ENCODE peak calls at places on chromosomes 11 and 22, in five cellular contexts. One of them, this sample, is unnamed.

GRCh38 chr11:108866781-108867180 is 201.9 kb downstream of the DDX10 start:
- DNase-seq in K562: no peak
- DNase-seq in Panc1: no peak
- DNase-seq in GM23338: no peak
- DNase-seq in HCT116: no peak
- DNase-seq in this sample: no peak

GRCh38 chr22:48574776-48575566 is 1252.7 kb downstream of the BRD1 start:
- DNase-seq in Panc1: no peak
- DNase-seq in GM23338: peak; percentile 66
- DNase-seq in HCT116: no peak
- DNase-seq in K562: no peak
- DNase-seq in this sample: peak; percentile 10

GRCh38 chr22:38205261-38206128 is 3.7 kb downstream of the MAFF start:
- DNase-seq in HCT116: no peak
- DNase-seq in GM23338: no peak
- DNase-seq in Panc1: no peak
- DNase-seq in K562: no peak
- DNase-seq in this sample: no peak

GRCh38 chr22:23898006-23898974 is 4.1 kb downstream of the MIF start:
- DNase-seq in GM23338: no peak
- DNase-seq in HCT116: no peak
- DNase-seq in K562: no peak
- DNase-seq in Panc1: no peak
- DNase-seq in this sample: peak; percentile 37

GRCh38 chr11:114257621-114258558 is 38.3 kb upstream of the NNMT start:
- DNase-seq in K562: no peak
- DNase-seq in GM23338: peak; percentile 33
- DNase-seq in Panc1: no peak
- DNase-seq in HCT116: no peak
- DNase-seq in this sample: no peak

GRCh38 chr11:126416542-126417090 is 61.1 kb downstream of the ST3GAL4 start:
- DNase-seq in HCT116: no peak
- DNase-seq in GM23338: peak; percentile 91
- DNase-seq in K562: no peak
- DNase-seq in Panc1: no peak
- DNase-seq in this sample: no peak

GRCh38 chr11:117830674-117831351 is 6.3 kb upstream of the FXYD2 start:
- DNase-seq in K562: no peak
- DNase-seq in GM23338: no peak
- DNase-seq in Panc1: no peak
- DNase-seq in HCT116: no peak
- DNase-seq in this sample: no peak

GRCh38 chr11:109696191-109696897 is 274.4 kb downstream of the C11orf87 start:
- DNase-seq in K562: no peak
- DNase-seq in Panc1: no peak
- DNase-seq in HCT116: peak; percentile 31
- DNase-seq in GM23338: no peak
- DNase-seq in this sample: no peak

GRCh38 chr11:27464155-27464759 is 8.3 kb downstream of the LGR4 start:
- DNase-seq in K562: no peak
- DNase-seq in Panc1: no peak
- DNase-seq in GM23338: peak; percentile 55
- DNase-seq in HCT116: no peak
- DNase-seq in this sample: no peak

GRCh38 chr11:132054822-132055221 is 684.4 kb downstream of the NTM start:
- DNase-seq in HCT116: no peak
- DNase-seq in Panc1: no peak
- DNase-seq in GM23338: no peak
- DNase-seq in K562: no peak
- DNase-seq in this sample: no peak

GRCh38 chr11:60194511-60194910 is 11.6 kb upstream of the MS4A6A start:
- DNase-seq in Panc1: no peak
- DNase-seq in GM23338: no peak
- DNase-seq in K562: no peak
- DNase-seq in HCT116: no peak
- DNase-seq in this sample: no peak

GRCh38 chr11:128493570-128493965 is 93.8 kb downstream of the ETS1 start:
- DNase-seq in K562: no peak
- DNase-seq in HCT116: no peak
- DNase-seq in GM23338: no peak
- DNase-seq in Panc1: no peak
- DNase-seq in this sample: no peak

GRCh38 chr11:35122308-35122707 is 16.7 kb upstream of the CD44 start:
- DNase-seq in GM23338: no peak
- DNase-seq in K562: no peak
- DNase-seq in Panc1: no peak
- DNase-seq in HCT116: no peak
- DNase-seq in this sample: no peak

GRCh38 chr11:118373263-118373662 is 13.9 kb downstream of the UBE4A start:
- DNase-seq in K562: no peak
- DNase-seq in HCT116: no peak
- DNase-seq in Panc1: no peak
- DNase-seq in GM23338: no peak
- DNase-seq in this sample: no peak

GRCh38 chr11:94558468-94558867 is 8.7 kb upstream of the PIWIL4 start:
- DNase-seq in Panc1: no peak
- DNase-seq in K562: no peak
- DNase-seq in HCT116: no peak
- DNase-seq in GM23338: no peak
- DNase-seq in this sample: no peak

GRCh38 chr22:48394787-48395620 is 1432.7 kb downstream of the BRD1 start:
- DNase-seq in GM23338: no peak
- DNase-seq in K562: no peak
- DNase-seq in Panc1: no peak
- DNase-seq in HCT116: no peak
- DNase-seq in this sample: no peak

GRCh38 chr11:33835143-33835878 is 56.6 kb downstream of the LMO2 start:
- DNase-seq in Panc1: no peak
- DNase-seq in GM23338: no peak
- DNase-seq in K562: no peak
- DNase-seq in HCT116: peak; percentile 48
- DNase-seq in this sample: peak; percentile 16

GRCh38 chr11:19561011-19561410 is 151.6 kb upstream of the NAV2 start:
- DNase-seq in K562: no peak
- DNase-seq in Panc1: no peak
- DNase-seq in GM23338: no peak
- DNase-seq in HCT116: no peak
- DNase-seq in this sample: no peak

GRCh38 chr11:2214527-2215229 is 43.1 kb upstream of the TH start:
- DNase-seq in Panc1: no peak
- DNase-seq in HCT116: no peak
- DNase-seq in K562: no peak
- DNase-seq in GM23338: no peak
- DNase-seq in this sample: no peak

GRCh38 chr22:30634477-30635233 is 926 bp upstream of the SLC35E4 start:
- DNase-seq in Panc1: peak; percentile 73
- DNase-seq in GM23338: peak; percentile 91
- DNase-seq in HCT116: peak; percentile 73
- DNase-seq in K562: peak; percentile 68
- DNase-seq in this sample: peak; percentile 68

GRCh38 chr22:30636226-30637077 is 871 bp downstream of the SLC35E4 start:
- DNase-seq in GM23338: peak; percentile 47
- DNase-seq in Panc1: no peak
- DNase-seq in K562: no peak
- DNase-seq in HCT116: no peak
- DNase-seq in this sample: no peak

GRCh38 chr22:30637701-30638114 is 2.1 kb downstream of the SLC35E4 start:
- DNase-seq in HCT116: no peak
- DNase-seq in Panc1: no peak
- DNase-seq in K562: no peak
- DNase-seq in GM23338: no peak
- DNase-seq in this sample: no peak

GRCh38 chr22:30640361-30640760 is 4.8 kb downstream of the SLC35E4 start:
- DNase-seq in HCT116: no peak
- DNase-seq in Panc1: no peak
- DNase-seq in GM23338: no peak
- DNase-seq in K562: no peak
- DNase-seq in this sample: no peak

DNA sequence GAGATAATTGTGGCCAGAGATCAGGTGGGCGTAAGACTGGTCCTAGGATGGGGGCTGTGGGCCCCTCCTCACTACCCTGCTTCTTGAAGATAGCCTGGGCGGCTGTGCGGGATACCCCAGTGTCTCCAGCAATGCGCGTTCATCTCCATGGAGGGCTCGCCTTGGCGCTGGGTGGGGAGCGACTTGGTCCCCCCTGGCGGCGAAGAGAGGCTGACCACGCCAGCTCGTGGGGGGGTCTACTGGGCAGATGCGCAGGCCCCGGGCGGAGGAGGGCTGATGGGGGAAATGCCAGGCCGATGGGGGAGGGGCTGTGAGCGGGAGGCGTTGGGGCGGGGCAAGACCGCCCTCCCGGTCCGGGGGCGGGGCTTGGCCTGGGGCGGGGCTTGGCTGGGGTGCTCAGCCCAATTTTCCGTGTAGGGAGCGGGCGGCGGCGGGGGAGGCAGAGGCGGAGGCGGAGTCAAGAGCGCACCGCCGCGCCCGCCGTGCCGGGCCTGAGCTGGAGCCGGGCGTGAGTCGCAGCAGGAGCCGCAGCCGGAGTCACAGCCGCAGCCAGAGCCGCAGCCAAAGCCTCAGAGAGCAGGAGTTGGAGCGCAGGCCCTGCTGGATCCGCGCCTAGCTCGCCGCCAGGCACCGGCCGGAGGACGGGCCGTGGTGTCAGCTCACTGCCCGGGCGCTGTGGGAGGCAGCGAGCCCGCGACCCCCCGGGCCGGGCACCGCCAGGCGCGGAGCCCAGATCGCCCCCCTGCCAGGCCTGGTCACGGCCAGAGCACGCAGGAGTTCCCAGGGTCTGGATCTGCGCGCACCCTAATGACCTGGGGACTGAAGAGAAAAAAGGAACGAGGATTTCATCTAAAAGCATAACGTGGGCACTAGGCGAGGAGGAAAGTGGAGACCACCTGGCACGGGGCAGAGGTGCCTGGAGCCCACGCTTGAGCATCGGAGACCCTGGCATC is at the start of gene SLC35E4:
- DNase-seq in GM23338: peak; percentile 94
- DNase-seq in HCT116: peak; percentile 60
- DNase-seq in K562: peak; percentile 94
- DNase-seq in Panc1: no peak
- DNase-seq in this sample: peak; percentile 69
- TF ChIP-seq CTCF in GM23338: peak; percentile 44
- TF ChIP-seq CTCF in HCT116: no peak
- TF ChIP-seq CTCF in K562: peak; percentile 27
- TF ChIP-seq CTCF in Panc1: no peak
- TF ChIP-seq CTCF in this sample: no peak

GRCh38 chr11:65870307-65870658 is 2.3 kb downstream of the EFEMP2 start:
- DNase-seq in K562: no peak
- DNase-seq in GM23338: no peak
- DNase-seq in HCT116: no peak
- DNase-seq in Panc1: no peak
- DNase-seq in this sample: no peak
- TF ChIP-seq POLR2AphosphoS5 in K562: no peak
- TF ChIP-seq POLR2AphosphoS5 in GM23338: no peak
- TF ChIP-seq POLR2AphosphoS5 in HCT116: no peak
- TF ChIP-seq POLR2AphosphoS5 in Panc1: no peak
- TF ChIP-seq POLR2AphosphoS5 in this sample: no peak

GRCh38 chr11:115452245-115452644 is 52.0 kb downstream of the CADM1 start:
- DNase-seq in Panc1: no peak
- DNase-seq in K562: no peak
- DNase-seq in HCT116: no peak
- DNase-seq in GM23338: no peak
- DNase-seq in this sample: no peak
- TF ChIP-seq REST in Panc1: no peak
- TF ChIP-seq REST in K562: no peak
- TF ChIP-seq REST in HCT116: no peak
- TF ChIP-seq REST in GM23338: no peak
- TF ChIP-seq REST in this sample: no peak

GRCh38 chr11:61695917-61696316 is 15.7 kb downstream of the DAGLA start:
- DNase-seq in K562: peak; percentile 60
- DNase-seq in GM23338: peak; percentile 68
- DNase-seq in HCT116: no peak
- DNase-seq in Panc1: no peak
- DNase-seq in this sample: no peak
- TF ChIP-seq CTCF in K562: no peak
- TF ChIP-seq CTCF in GM23338: peak; percentile 12
- TF ChIP-seq CTCF in HCT116: no peak
- TF ChIP-seq CTCF in Panc1: no peak
- TF ChIP-seq CTCF in this sample: no peak

DNA sequence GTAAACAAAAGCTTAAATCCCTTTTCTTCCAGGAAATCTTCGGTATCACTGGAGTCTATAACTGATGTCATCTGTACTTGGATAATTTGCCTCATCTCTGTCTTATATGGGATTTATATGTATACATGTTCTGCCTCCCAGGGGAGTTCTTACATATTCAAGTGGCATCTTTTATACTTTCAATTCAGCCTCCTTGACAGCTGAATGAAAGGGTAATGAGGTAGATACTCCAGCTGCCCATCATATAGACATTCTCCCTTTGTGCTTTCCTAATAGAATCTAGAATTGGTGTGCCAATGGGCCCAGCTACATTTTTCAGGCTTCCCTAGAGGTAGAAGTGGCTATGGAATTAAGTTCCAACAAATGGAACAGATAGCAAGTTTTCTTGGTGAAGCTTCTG is 223.8 kb downstream of the LRRC4C start:
- DNase-seq in Panc1: no peak
- DNase-seq in HCT116: no peak
- DNase-seq in K562: no peak
- DNase-seq in GM23338: no peak
- DNase-seq in this sample: no peak
- TF ChIP-seq POLR2AphosphoS5 in Panc1: no peak
- TF ChIP-seq POLR2AphosphoS5 in HCT116: no peak
- TF ChIP-seq POLR2AphosphoS5 in K562: no peak
- TF ChIP-seq POLR2AphosphoS5 in GM23338: no peak
- TF ChIP-seq POLR2AphosphoS5 in this sample: no peak

This sample was measured in HL-60.